ENCODE peak calls at places on chromosomes 12 and 14, in seven cellular contexts. S is suprapubic skin, Z is tibial nerve, J is nephron progenitor cell, K is hepatocyte, V is AG04450, H is progenitor cell of endocrine pancreas. U is an unnamed sample.

GRCh38 chr14:21072102-21072501 is 2.0 kb downstream of the ARHGEF40 start:
- DNase-seq in H (no peak), S (no peak), Z (peak), K (peak), V (peak), J (no peak), U (no peak)

GRCh38 chr12:52519826-52520662 is at the start of gene KRT5:
- DNase-seq in K (no peak), S (peak), H (peak), V (no peak), J (no peak), Z (no peak), U (no peak)

GRCh38 chr14:73567951-73568885 is 795 bp upstream of the ACOT2 start:
- DNase-seq in H (no peak), S (no peak), J (no peak), K (peak), Z (no peak), V (no peak), U (no peak)

GRCh38 chr12:108779998-108780688 is 48.8 kb upstream of the CORO1C start:
- DNase-seq in K (no peak), V (no peak), J (no peak), Z (peak), H (no peak), S (no peak), U (no peak)

GRCh38 chr14:21861153-21861552 is 187.5 kb upstream of the OR4E1 start:
- DNase-seq in Z (no peak), S (no peak), H (no peak), J (no peak), V (no peak), K (no peak), U (no peak)

GRCh38 chr12:117333331-117334000 is 28.0 kb downstream of the NOS1 start:
- DNase-seq in V (no peak), J (peak), Z (no peak), S (no peak), H (no peak), K (no peak), U (no peak)

GRCh38 chr14:23629831-23630396 is 6.2 kb upstream of the DHRS2 start:
- DNase-seq in S (no peak), K (no peak), V (no peak), Z (no peak), H (no peak), J (no peak), U (no peak)

GRCh38 chr14:69999246-69999645 is 120.0 kb downstream of the SMOC1 start:
- DNase-seq in S (no peak), J (no peak), H (no peak), Z (no peak), K (peak), V (peak), U (no peak)

GRCh38 chr14:86961106-86961716 is 1031.8 kb downstream of the GALC start:
- DNase-seq in K (peak), J (no peak), Z (no peak), S (no peak), H (no peak), V (no peak), U (no peak)

GRCh38 chr14:72643317-72643801 is 250.5 kb downstream of the DPF3 start:
- DNase-seq in S (no peak), K (peak), H (no peak), V (peak), J (no peak), Z (no peak), U (peak)

GRCh38 chr12:70722584-70723343 is 85.5 kb upstream of the PTPRB start:
- DNase-seq in V (no peak), H (no peak), J (no peak), S (no peak), K (no peak), Z (no peak), U (no peak)

GRCh38 chr12:12788131-12788530 is 2.7 kb downstream of the APOLD1 start:
- DNase-seq in V (no peak), K (no peak), H (no peak), S (no peak), J (no peak), Z (no peak), U (no peak)

GRCh38 chr14:68499451-68499850 is 293.4 kb downstream of the ZFP36L1 start:
- DNase-seq in S (no peak), K (no peak), H (no peak), Z (no peak), V (no peak), J (no peak), U (no peak)

GRCh38 chr12:79932393-79932792 is 2.5 kb downstream of the PPP1R12A start:
- DNase-seq in V (no peak), H (no peak), K (no peak), S (no peak), J (no peak), Z (no peak), U (no peak)

GRCh38 chr12:116184766-116185165 is 92.7 kb downstream of the MED13L start:
- DNase-seq in H (no peak), V (no peak), K (no peak), S (no peak), Z (no peak), J (no peak), U (no peak)

GRCh38 chr12:20017772-20018171 is 350.6 kb upstream of the PDE3A start:
- DNase-seq in S (no peak), J (no peak), Z (no peak), K (no peak), V (no peak), H (no peak), U (no peak)

GRCh38 chr12:132764231-132764630 is 2.6 kb upstream of the ANKLE2 start:
- DNase-seq in J (no peak), K (no peak), V (no peak), S (no peak), H (no peak), Z (no peak), U (no peak)

GRCh38 chr12:131900397-131900796 is 6.0 kb downstream of the ULK1 start:
- DNase-seq in J (no peak), Z (no peak), K (no peak), H (no peak), V (no peak), S (no peak), U (no peak)

GRCh38 chr12:109309441-109310246 is 560 bp upstream of the FOXN4 start:
- DNase-seq in V (no peak), J (peak), Z (no peak), K (peak), S (no peak), H (peak), U (no peak)

GRCh38 chr14:77593501-77593911 is 22.9 kb downstream of the SPTLC2 start:
- DNase-seq in J (no peak), V (no peak), Z (no peak), S (no peak), K (no peak), H (no peak), U (no peak)

GRCh38 chr12:119153477-119154434 is 25.0 kb upstream of the HSPB8 start:
- DNase-seq in S (no peak), K (peak), Z (no peak), H (peak), J (peak), V (no peak), U (no peak)

GRCh38 chr12:2854669-2855453 is 2.0 kb downstream of the TEX52 start:
- DNase-seq in H (no peak), S (no peak), J (no peak), Z (no peak), K (no peak), V (no peak), U (no peak)

GRCh38 chr12:92757599-92758121 is 54.9 kb downstream of the PLEKHG7 start:
- DNase-seq in S (no peak), Z (no peak), J (no peak), K (no peak), V (no peak), H (no peak), U (no peak)

GRCh38 chr12:104788848-104789271 is 169.2 kb downstream of the SLC41A2 start:
- DNase-seq in S (no peak), Z (no peak), H (no peak), K (no peak), J (no peak), V (no peak), U (no peak)

GRCh38 chr12:89544730-89545184 is 18.9 kb upstream of the POC1B start:
- DNase-seq in J (peak), V (no peak), K (peak), H (no peak), S (no peak), Z (no peak), U (no peak)

GRCh38 chr12:105482976-105483375 is 152.5 kb downstream of the C12orf75 start:
- DNase-seq in H (no peak), S (no peak), K (no peak), Z (no peak), V (no peak), J (no peak), U (no peak)

GRCh38 chr14:75422169-75422568 is 5.7 kb upstream of the JDP2 start:
- DNase-seq in J (no peak), H (no peak), Z (no peak), S (no peak), V (peak), K (no peak), U (no peak)

GRCh38 chr12:90695415-90695814 is 259.6 kb downstream of the CCER1 start:
- DNase-seq in V (no peak), H (no peak), J (no peak), K (no peak), S (no peak), Z (no peak), U (no peak)

GRCh38 chr12:87378526-87378925 is 650.7 kb downstream of the C12orf50 start:
- DNase-seq in J (no peak), K (no peak), V (no peak), Z (no peak), H (no peak), S (no peak), U (no peak)
- TF ChIP-seq CTCF in J (no peak), K (no peak), V (no peak), Z (no peak), H (no peak), S (no peak), U (no peak)

GRCh38 chr12:65824314-65824563 is at the start of gene HMGA2:
- DNase-seq in V (peak), Z (no peak), S (peak), J (peak), H (no peak), K (peak), U (no peak)

GRCh38 chr12:65825323-65825572 is 965 bp downstream of the HMGA2 start:
- DNase-seq in J (no peak), Z (no peak), K (no peak), H (no peak), S (no peak), V (no peak), U (no peak)

GRCh38 chr12:65823481-65824313 is 586 bp upstream of the HMGA2 start:
- DNase-seq in S (peak), H (peak), K (peak), J (peak), Z (no peak), V (no peak), U (no peak)

GRCh38 chr12:65821336-65821735 is 2.9 kb upstream of the HMGA2 start:
- DNase-seq in Z (no peak), K (no peak), J (no peak), H (no peak), V (no peak), S (no peak), U (no peak)

DNA sequence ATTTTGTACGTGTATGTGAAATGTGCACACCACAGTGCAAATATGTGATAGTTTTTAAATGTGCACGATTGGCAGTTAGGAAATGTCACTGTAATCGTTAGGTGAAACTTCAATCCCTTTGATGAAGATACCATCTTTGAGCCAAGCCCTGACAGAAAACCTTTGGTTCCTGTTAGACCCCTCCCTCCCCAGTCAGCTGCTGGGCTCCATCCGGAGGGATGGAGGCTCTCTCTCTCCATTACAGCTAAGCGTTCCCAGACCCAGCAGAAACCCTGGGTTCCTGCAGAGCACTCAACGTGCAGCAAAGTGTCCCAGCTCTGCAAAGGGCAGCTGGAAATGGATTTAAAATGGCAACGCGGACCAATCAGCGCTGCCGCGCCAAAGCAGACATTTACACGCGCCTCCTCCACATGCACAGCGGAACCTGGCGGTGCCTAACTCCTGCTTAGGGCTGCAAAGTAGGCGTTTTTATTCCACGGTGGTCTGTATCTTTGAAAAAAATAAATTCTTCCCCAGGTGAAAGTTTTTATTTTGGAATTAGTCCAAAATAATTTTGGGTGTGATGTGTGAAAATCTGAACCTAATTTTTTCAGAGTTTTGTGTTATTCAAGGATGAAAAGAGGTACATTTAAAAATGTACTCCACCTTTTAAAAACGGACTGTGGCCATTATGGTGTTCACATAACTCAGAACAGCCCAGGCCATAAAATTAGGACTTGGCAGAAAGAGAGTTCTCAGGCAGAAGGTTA is 1.4 kb upstream of the HMGA2 start:
- DNase-seq in K (peak), J (peak), Z (no peak), V (no peak), S (no peak), H (peak), U (no peak)
- TF ChIP-seq CTCF in K (no peak), J (no peak), Z (no peak), V (peak), S (no peak), H (no peak), U (no peak)

GRCh38 chr12:4819654-4820053 is 90.1 kb upstream of the KCNA1 start:
- DNase-seq in Z (peak), H (no peak), S (no peak), J (no peak), V (no peak), K (no peak), U (no peak)
- TF ChIP-seq CTCF in Z (no peak), H (no peak), S (no peak), J (no peak), V (no peak), K (no peak), U (no peak)

DNA sequence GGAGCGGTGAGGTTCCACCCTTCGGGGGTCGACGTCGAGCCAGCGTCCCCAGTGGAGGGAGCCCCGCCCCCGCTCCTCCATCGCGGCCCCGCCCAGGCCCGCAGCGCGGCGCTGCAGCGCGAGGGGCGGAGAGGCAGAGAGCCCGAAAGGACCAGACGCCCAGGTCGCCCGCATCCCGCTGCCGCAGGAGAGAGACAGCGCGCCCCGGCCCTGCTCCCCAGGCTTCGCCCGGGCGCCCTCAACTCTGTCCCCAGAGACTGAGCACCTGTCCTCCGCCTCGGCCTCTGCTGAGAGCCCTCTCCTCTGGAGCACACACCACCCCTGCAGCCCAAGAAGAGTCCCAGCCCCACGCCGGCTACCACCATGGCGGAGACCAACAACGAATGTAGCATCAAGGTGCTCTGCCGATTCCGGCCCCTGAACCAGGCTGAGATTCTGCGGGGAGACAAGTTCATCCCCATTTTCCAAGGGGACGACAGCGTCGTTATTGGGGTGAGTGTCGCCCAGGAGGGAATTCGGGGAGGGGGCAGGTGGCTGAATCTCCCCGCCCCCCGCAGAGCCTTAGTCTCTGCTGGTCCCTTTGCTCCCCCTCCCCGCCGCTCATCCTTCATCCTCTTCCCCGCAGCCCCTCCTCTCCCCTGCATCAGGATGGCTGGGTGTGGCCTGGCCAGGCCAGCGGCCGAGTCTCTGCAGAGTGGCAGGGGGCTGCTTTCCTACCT is at the start of gene KIF5A:
- DNase-seq in Z (no peak), K (peak), H (peak), S (no peak), V (no peak), J (peak), U (peak)
- TF ChIP-seq CTCF in Z (no peak), K (peak), H (no peak), S (no peak), V (no peak), J (no peak), U (peak)

DNA sequence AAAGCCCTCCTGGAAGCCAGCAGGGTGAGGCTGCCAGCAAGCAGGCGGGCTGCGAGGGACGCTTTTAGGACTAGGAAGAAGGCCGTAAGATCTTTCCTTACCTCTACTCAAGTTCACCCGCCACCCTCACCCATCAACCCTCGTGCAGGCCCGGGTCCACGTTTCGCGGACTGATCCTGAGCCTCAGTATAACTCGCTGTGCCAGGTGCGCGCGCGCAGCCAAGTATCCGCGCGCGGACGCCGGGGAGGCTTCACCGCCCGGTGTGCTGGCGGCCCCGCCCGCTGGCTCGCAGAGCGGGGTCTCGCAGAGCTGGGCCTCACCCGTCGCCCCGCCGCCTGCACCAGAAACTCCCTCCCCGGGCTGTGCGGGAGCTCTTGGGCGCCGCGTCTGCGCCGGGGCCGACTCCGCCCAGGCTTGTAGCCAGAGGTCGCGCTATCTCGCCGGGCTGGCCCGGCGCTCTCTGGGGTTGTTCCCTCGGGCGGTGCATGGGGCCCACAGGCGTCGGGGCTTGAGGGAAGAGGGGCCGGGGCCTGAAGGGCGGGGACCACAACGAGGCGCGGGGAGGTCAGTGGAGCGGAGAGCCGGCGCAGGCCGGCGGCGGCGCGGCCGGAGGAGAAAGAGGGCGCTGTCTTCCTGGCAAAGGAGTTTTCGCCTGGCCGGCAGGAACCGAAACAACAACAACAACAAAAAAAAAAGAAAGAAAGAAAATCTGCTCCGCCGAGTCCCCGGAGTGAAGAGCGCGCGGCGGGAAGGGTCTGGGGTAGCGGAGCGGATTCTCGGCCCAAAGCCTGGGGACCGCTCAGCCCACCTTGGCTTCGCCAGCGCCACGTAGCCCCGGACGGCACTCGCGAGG is 7.7 kb upstream of the SIX1 start:
- DNase-seq in K (peak), S (peak), Z (no peak), V (no peak), H (peak), J (peak), U (no peak)
- TF ChIP-seq CTCF in K (peak), S (no peak), Z (peak), V (peak), H (peak), J (no peak), U (peak)